ENCODE peak calls at places on chromosomes 12 and 14, in six cellular contexts. B is heart right ventricle, C is cardiac muscle cell, W is suprapubic skin, Q is uterus, E is fibroblast of mammary gland. L is an unnamed sample.

GRCh38 chr12:57524814-57525614 is 2.4 kb downstream of the MBD6 start:
- DNase-seq in C (no peak), Q (no peak), E (no peak), B (no peak), W (no peak), L (no peak)

GRCh38 chr14:92523752-92524151 is 10.2 kb downstream of the RIN3 start:
- DNase-seq in E (no peak), B (no peak), W (no peak), Q (no peak), C (no peak), L (no peak)

GRCh38 chr14:77140343-77140936 is 1.2 kb downstream of the ZDHHC22 start:
- DNase-seq in B (no peak), W (no peak), Q (no peak), E (no peak), C (no peak), L (no peak)

GRCh38 chr12:114767906-114768697 is 84.1 kb upstream of the TBX3 start:
- DNase-seq in B (no peak), C (no peak), W (no peak), E (no peak), Q (no peak), L (peak; percentile 24)

GRCh38 chr14:24198845-24199524 is 3.7 kb upstream of the TM9SF1 start:
- DNase-seq in B (no peak), E (no peak), W (no peak), C (no peak), Q (no peak), L (no peak)

GRCh38 chr12:123267991-123268843 is 3.4 kb downstream of the CDK2AP1 start:
- DNase-seq in Q (no peak), B (peak; percentile 35), W (no peak), E (no peak), C (no peak), L (peak; percentile 25)

GRCh38 chr14:66709292-66709691 is 201.3 kb downstream of the GPHN start:
- DNase-seq in B (no peak), Q (no peak), C (no peak), E (peak; percentile 68), W (no peak), L (peak; percentile 20)

GRCh38 chr14:85634205-85634604 is 104.3 kb downstream of the FLRT2 start:
- DNase-seq in E (peak; percentile 5), W (no peak), C (no peak), B (no peak), Q (no peak), L (peak; percentile 10)

GRCh38 chr14:37889087-37889486 is 293.7 kb downstream of the TTC6 start:
- DNase-seq in B (peak; percentile 11), W (no peak), E (no peak), C (peak; percentile 48), Q (no peak), L (peak; percentile 14)

GRCh38 chr12:107134558-107134957 is 41.2 kb upstream of the CRY1 start:
- DNase-seq in W (no peak), Q (no peak), C (no peak), B (no peak), E (peak; percentile 25), L (no peak)
- TF ChIP-seq CTCF in W (no peak), Q (no peak), C (peak; percentile 18), B (peak; percentile 29), E (peak; percentile 23), L (peak; percentile 31)

GRCh38 chr12:131896811-131897270 is 2.4 kb downstream of the ULK1 start:
- DNase-seq in Q (peak; percentile 94), B (no peak), C (no peak), W (no peak), E (no peak), L (no peak)
- H3K4me3 ChIP-seq in Q (peak overlapping the region; percentile 60), B (peak overlapping the region; percentile 43), C (no peak overlapping the region), W (peak overlapping the region; percentile 77), E (peak overlapping the region; percentile 55), L (peak overlapping the region; percentile 57)

GRCh38 chr14:36207500-36207899 is 31.0 kb upstream of the PTCSC3 start:
- DNase-seq in E (peak; percentile 22), B (no peak), C (peak; percentile 5), Q (no peak), W (no peak), L (no peak)
- TF ChIP-seq CTCF in E (peak; percentile 44), B (peak; percentile 38), C (peak; percentile 21), Q (no peak), W (peak; percentile 9), L (peak; percentile 49)

DNA sequence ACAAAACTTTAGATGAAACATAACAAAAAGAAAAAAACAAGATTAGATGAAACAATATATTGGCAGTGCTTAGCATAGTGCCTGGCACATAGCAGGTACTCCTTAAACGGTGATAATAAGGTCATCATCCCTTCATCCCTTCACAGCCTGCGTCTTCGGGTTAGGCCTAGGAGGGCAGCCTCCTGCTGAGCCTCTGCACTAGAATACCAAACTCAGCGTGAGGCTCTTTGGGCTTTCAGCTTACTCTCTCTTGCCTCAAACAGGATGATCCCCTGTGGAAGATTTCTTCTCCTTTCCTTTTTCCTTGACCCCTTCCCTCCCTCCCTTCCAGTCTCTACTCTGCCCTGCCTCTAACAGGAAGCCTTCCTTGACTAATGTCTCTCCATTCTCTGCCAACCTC is 14.4 kb upstream of the FIGNL2 start:
- DNase-seq in Q (no peak), W (no peak), B (no peak), C (no peak), E (no peak), L (no peak)
- H3K4me3 ChIP-seq in Q (no peak overlapping the region), W (no peak overlapping the region), B (no peak overlapping the region), C (no peak overlapping the region), E (no peak overlapping the region), L (no peak overlapping the region)

DNA sequence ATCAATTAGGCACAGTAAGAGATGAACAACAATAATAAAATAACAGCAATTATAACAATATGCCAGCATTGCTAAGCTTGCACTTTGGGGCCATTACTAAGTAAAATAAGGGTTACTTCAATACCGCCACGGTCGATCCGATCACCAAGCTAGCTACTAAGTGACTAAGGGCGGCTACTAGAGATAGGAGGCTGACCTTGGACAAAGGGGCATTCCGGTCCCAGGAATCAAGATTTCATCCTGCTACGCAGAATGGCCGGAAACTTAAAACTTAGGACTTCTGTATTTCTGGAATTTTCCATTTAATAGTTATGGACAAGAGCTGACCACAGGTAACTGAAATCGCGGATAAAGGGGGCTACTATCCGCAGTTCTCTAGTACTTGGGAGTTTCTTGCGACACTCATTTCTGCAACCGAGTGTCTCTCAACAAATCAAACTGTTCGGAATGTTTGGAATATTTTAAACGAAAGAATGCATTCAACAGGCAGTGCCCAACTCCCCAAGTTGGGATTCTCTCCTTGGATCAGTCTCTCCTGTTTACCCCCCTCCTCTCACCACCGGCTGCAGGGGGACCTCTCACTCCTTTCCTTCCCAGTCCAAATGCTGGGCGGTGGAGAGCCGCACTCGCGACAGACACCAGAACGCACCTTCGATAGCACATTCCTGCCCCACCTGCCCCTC is 648 bp downstream of the HEBP1 start:
- DNase-seq in B (peak; percentile 16), C (peak; percentile 44), E (peak; percentile 17), Q (no peak), W (no peak), L (no peak)
- TF ChIP-seq CTCF in B (no peak), C (no peak), E (no peak), Q (no peak), W (no peak), L (no peak)